ENCODE peak calls at places on chromosome 6, in seven cellular contexts. One of them, this sample, is unnamed.

GRCh38 chr6:158836625-158837311 is 17.6 kb upstream of the EZR start:
- DNase-seq in MCF 10A: no peak
- DNase-seq in stimulated activated CD4-positive, alpha-beta T cell treated with anti-CD3 and anti-CD28 coated beads, Interleukin-12 subunit alpha, Interleukin-12 subunit beta, amount 100 ng/mL, for 4 hours: no peak
- DNase-seq in mucosa of descending colon: no peak
- DNase-seq in body of pancreas: no peak
- DNase-seq in ELR: no peak
- DNase-seq in HS-27A: no peak
- DNase-seq in this sample: no peak

GRCh38 chr6:157652601-157653363 is 170.3 kb upstream of the SNX9 start:
- DNase-seq in MCF 10A: no peak
- DNase-seq in stimulated activated CD4-positive, alpha-beta T cell treated with anti-CD3 and anti-CD28 coated beads, Interleukin-12 subunit alpha, Interleukin-12 subunit beta, amount 100 ng/mL, for 4 hours: no peak
- DNase-seq in mucosa of descending colon: no peak
- DNase-seq in body of pancreas: peak; percentile 54
- DNase-seq in ELR: no peak
- DNase-seq in HS-27A: no peak
- DNase-seq in this sample: no peak

GRCh38 chr6:31822038-31822821 is 5.3 kb upstream of the HSPA1B start:
- DNase-seq in MCF 10A: peak; percentile 94
- DNase-seq in stimulated activated CD4-positive, alpha-beta T cell treated with anti-CD3 and anti-CD28 coated beads, Interleukin-12 subunit alpha, Interleukin-12 subunit beta, amount 100 ng/mL, for 4 hours: peak; percentile 58
- DNase-seq in mucosa of descending colon: peak; percentile 86
- DNase-seq in body of pancreas: peak; percentile 94
- DNase-seq in ELR: peak; percentile 85
- DNase-seq in HS-27A: no peak
- DNase-seq in this sample: no peak

GRCh38 chr6:135088818-135089809 is 34.5 kb upstream of the HBS1L start:
- DNase-seq in MCF 10A: peak; percentile 77
- DNase-seq in stimulated activated CD4-positive, alpha-beta T cell treated with anti-CD3 and anti-CD28 coated beads, Interleukin-12 subunit alpha, Interleukin-12 subunit beta, amount 100 ng/mL, for 4 hours: no peak
- DNase-seq in mucosa of descending colon: no peak
- DNase-seq in body of pancreas: no peak
- DNase-seq in ELR: peak; percentile 82
- DNase-seq in HS-27A: peak; percentile 26
- DNase-seq in this sample: no peak

GRCh38 chr6:36962874-36963273 is 8.3 kb downstream of the PI16 start:
- DNase-seq in MCF 10A: peak; percentile 37
- DNase-seq in stimulated activated CD4-positive, alpha-beta T cell treated with anti-CD3 and anti-CD28 coated beads, Interleukin-12 subunit alpha, Interleukin-12 subunit beta, amount 100 ng/mL, for 4 hours: peak; percentile 65
- DNase-seq in mucosa of descending colon: peak; percentile 75
- DNase-seq in body of pancreas: peak; percentile 64
- DNase-seq in ELR: peak; percentile 34
- DNase-seq in HS-27A: no peak
- DNase-seq in this sample: no peak

GRCh38 chr6:158418501-158418900 is 106.2 kb downstream of the TULP4 start:
- DNase-seq in MCF 10A: peak; percentile 53
- DNase-seq in stimulated activated CD4-positive, alpha-beta T cell treated with anti-CD3 and anti-CD28 coated beads, Interleukin-12 subunit alpha, Interleukin-12 subunit beta, amount 100 ng/mL, for 4 hours: no peak
- DNase-seq in mucosa of descending colon: no peak
- DNase-seq in body of pancreas: no peak
- DNase-seq in ELR: no peak
- DNase-seq in HS-27A: no peak
- DNase-seq in this sample: no peak

GRCh38 chr6:129340983-129341382 is 369.0 kb downstream of the ARHGAP18 start:
- DNase-seq in MCF 10A: peak; percentile 82
- DNase-seq in stimulated activated CD4-positive, alpha-beta T cell treated with anti-CD3 and anti-CD28 coated beads, Interleukin-12 subunit alpha, Interleukin-12 subunit beta, amount 100 ng/mL, for 4 hours: no peak
- DNase-seq in mucosa of descending colon: no peak
- DNase-seq in body of pancreas: no peak
- DNase-seq in ELR: peak; percentile 88
- DNase-seq in HS-27A: peak; percentile 19
- DNase-seq in this sample: no peak

GRCh38 chr6:26342106-26342999 is 22.6 kb upstream of the BTN3A2 start:
- DNase-seq in MCF 10A: peak; percentile 45
- DNase-seq in stimulated activated CD4-positive, alpha-beta T cell treated with anti-CD3 and anti-CD28 coated beads, Interleukin-12 subunit alpha, Interleukin-12 subunit beta, amount 100 ng/mL, for 4 hours: no peak
- DNase-seq in mucosa of descending colon: no peak
- DNase-seq in body of pancreas: no peak
- DNase-seq in ELR: peak; percentile 83
- DNase-seq in HS-27A: no peak
- DNase-seq in this sample: peak; percentile 2

GRCh38 chr6:167825759-167826229 is 917 bp upstream of the AFDN start:
- DNase-seq in MCF 10A: peak; percentile 55
- DNase-seq in stimulated activated CD4-positive, alpha-beta T cell treated with anti-CD3 and anti-CD28 coated beads, Interleukin-12 subunit alpha, Interleukin-12 subunit beta, amount 100 ng/mL, for 4 hours: peak; percentile 18
- DNase-seq in mucosa of descending colon: peak; percentile 87
- DNase-seq in body of pancreas: peak; percentile 88
- DNase-seq in ELR: peak; percentile 70
- DNase-seq in HS-27A: no peak
- DNase-seq in this sample: no peak

GRCh38 chr6:116327803-116328527 is 42.8 kb upstream of the DSE start:
- DNase-seq in MCF 10A: no peak
- DNase-seq in stimulated activated CD4-positive, alpha-beta T cell treated with anti-CD3 and anti-CD28 coated beads, Interleukin-12 subunit alpha, Interleukin-12 subunit beta, amount 100 ng/mL, for 4 hours: no peak
- DNase-seq in mucosa of descending colon: no peak
- DNase-seq in body of pancreas: no peak
- DNase-seq in ELR: no peak
- DNase-seq in HS-27A: no peak
- DNase-seq in this sample: no peak

GRCh38 chr6:6512711-6513110 is 75.8 kb upstream of the LY86 start:
- DNase-seq in MCF 10A: no peak
- DNase-seq in stimulated activated CD4-positive, alpha-beta T cell treated with anti-CD3 and anti-CD28 coated beads, Interleukin-12 subunit alpha, Interleukin-12 subunit beta, amount 100 ng/mL, for 4 hours: no peak
- DNase-seq in mucosa of descending colon: no peak
- DNase-seq in body of pancreas: no peak
- DNase-seq in ELR: no peak
- DNase-seq in HS-27A: no peak
- DNase-seq in this sample: no peak

GRCh38 chr6:113668712-113669408 is 188.3 kb upstream of the MARCKS start:
- DNase-seq in MCF 10A: no peak
- DNase-seq in stimulated activated CD4-positive, alpha-beta T cell treated with anti-CD3 and anti-CD28 coated beads, Interleukin-12 subunit alpha, Interleukin-12 subunit beta, amount 100 ng/mL, for 4 hours: no peak
- DNase-seq in mucosa of descending colon: no peak
- DNase-seq in body of pancreas: no peak
- DNase-seq in ELR: no peak
- DNase-seq in HS-27A: no peak
- DNase-seq in this sample: peak; percentile 57

GRCh38 chr6:142960098-142960497 is 15.1 kb upstream of the HIVEP2 start:
- DNase-seq in MCF 10A: no peak
- DNase-seq in stimulated activated CD4-positive, alpha-beta T cell treated with anti-CD3 and anti-CD28 coated beads, Interleukin-12 subunit alpha, Interleukin-12 subunit beta, amount 100 ng/mL, for 4 hours: no peak
- DNase-seq in mucosa of descending colon: no peak
- DNase-seq in body of pancreas: no peak
- DNase-seq in ELR: peak; percentile 74
- DNase-seq in HS-27A: no peak
- DNase-seq in this sample: no peak

GRCh38 chr6:146770275-146770964 is 171.6 kb downstream of the ADGB start:
- DNase-seq in MCF 10A: no peak
- DNase-seq in stimulated activated CD4-positive, alpha-beta T cell treated with anti-CD3 and anti-CD28 coated beads, Interleukin-12 subunit alpha, Interleukin-12 subunit beta, amount 100 ng/mL, for 4 hours: no peak
- DNase-seq in mucosa of descending colon: no peak
- DNase-seq in body of pancreas: no peak
- DNase-seq in ELR: no peak
- DNase-seq in HS-27A: no peak
- DNase-seq in this sample: no peak

GRCh38 chr6:123803862-123804681 is at the start of gene NKAIN2:
- DNase-seq in MCF 10A: no peak
- DNase-seq in stimulated activated CD4-positive, alpha-beta T cell treated with anti-CD3 and anti-CD28 coated beads, Interleukin-12 subunit alpha, Interleukin-12 subunit beta, amount 100 ng/mL, for 4 hours: no peak
- DNase-seq in mucosa of descending colon: peak; percentile 46
- DNase-seq in body of pancreas: no peak
- DNase-seq in ELR: no peak
- DNase-seq in HS-27A: no peak
- DNase-seq in this sample: peak; percentile 89

GRCh38 chr6:158803733-158804143 is 15.4 kb downstream of the EZR start:
- DNase-seq in MCF 10A: no peak
- DNase-seq in stimulated activated CD4-positive, alpha-beta T cell treated with anti-CD3 and anti-CD28 coated beads, Interleukin-12 subunit alpha, Interleukin-12 subunit beta, amount 100 ng/mL, for 4 hours: no peak
- DNase-seq in mucosa of descending colon: no peak
- DNase-seq in body of pancreas: peak; percentile 52
- DNase-seq in ELR: peak; percentile 50
- DNase-seq in HS-27A: no peak
- DNase-seq in this sample: no peak

GRCh38 chr6:151765444-151765886 is 42.0 kb upstream of the ESR1 start:
- DNase-seq in MCF 10A: peak; percentile 85
- DNase-seq in stimulated activated CD4-positive, alpha-beta T cell treated with anti-CD3 and anti-CD28 coated beads, Interleukin-12 subunit alpha, Interleukin-12 subunit beta, amount 100 ng/mL, for 4 hours: no peak
- DNase-seq in mucosa of descending colon: no peak
- DNase-seq in body of pancreas: peak; percentile 56
- DNase-seq in ELR: peak; percentile 75
- DNase-seq in HS-27A: peak; percentile 55
- DNase-seq in this sample: peak; percentile 19

This sample was measured in NCI-H345.